ENCODE peak calls at places on chromosomes 5 and 9, in nine cellular contexts. Y, R, X, P, I, L, K, V and G are unnamed samples.

GRCh38 chr9:134296301-134297081 is 29.8 kb upstream of the RXRA start:
- DNase-seq in Y (no peak), R (no peak), X (no peak), P (no peak), I (peak), L (no peak), K (no peak), V (no peak), G (no peak)

GRCh38 chr9:98572054-98572627 is 136.6 kb downstream of the GABBR2 start:
- DNase-seq in Y (no peak), R (peak), X (no peak), P (no peak), I (no peak), L (peak), K (no peak), V (no peak), G (no peak)

GRCh38 chr5:140130949-140131733 is 5.4 kb downstream of the IGIP start:
- DNase-seq in Y (no peak), R (no peak), X (no peak), P (no peak), I (no peak), L (no peak), K (no peak), V (no peak), G (no peak)

GRCh38 chr5:137753986-137754235 is 252 bp downstream of the HNRNPA0 start:
- DNase-seq in Y (no peak), R (no peak), X (no peak), P (no peak), I (no peak), L (no peak), K (no peak), V (no peak), G (no peak)

GRCh38 chr5:142032747-142033631 is 20.2 kb upstream of the GNPDA1 start:
- DNase-seq in Y (no peak), R (no peak), X (no peak), P (peak), I (no peak), L (peak), K (no peak), V (no peak), G (no peak)

GRCh38 chr5:80140496-80140895 is 105.3 kb downstream of the THBS4 start:
- DNase-seq in Y (peak), R (no peak), X (no peak), P (no peak), I (no peak), L (peak), K (no peak), V (no peak), G (no peak)

GRCh38 chr9:114681594-114682332 is at the start of gene TEX48:
- DNase-seq in Y (no peak), R (peak), X (peak), P (peak), I (no peak), L (peak), K (peak), V (peak), G (peak)

GRCh38 chr9:136564379-136564988 is 18.6 kb upstream of the NOTCH1 start:
- DNase-seq in Y (no peak), R (peak), X (no peak), P (no peak), I (no peak), L (peak), K (peak), V (no peak), G (peak)

GRCh38 chr5:40518511-40518917 is 161.2 kb upstream of the PTGER4 start:
- DNase-seq in Y (no peak), R (peak), X (no peak), P (no peak), I (no peak), L (no peak), K (no peak), V (no peak), G (no peak)

GRCh38 chr5:14773588-14773987 is 98.0 kb downstream of the ANKH start:
- DNase-seq in Y (no peak), R (no peak), X (no peak), P (peak), I (no peak), L (no peak), K (no peak), V (no peak), G (no peak)

GRCh38 chr9:131292937-131293336 is 3.4 kb downstream of the PLPP7 start:
- DNase-seq in Y (no peak), R (no peak), X (no peak), P (no peak), I (no peak), L (no peak), K (no peak), V (no peak), G (no peak)

GRCh38 chr9:133119039-133119438 is 2.0 kb downstream of the RALGDS start:
- DNase-seq in Y (no peak), R (no peak), X (no peak), P (no peak), I (no peak), L (no peak), K (peak), V (no peak), G (no peak)

GRCh38 chr9:75086443-75087278 is 1.3 kb downstream of the NMRK1 start:
- DNase-seq in Y (no peak), R (no peak), X (no peak), P (no peak), I (no peak), L (no peak), K (peak), V (no peak), G (peak)

GRCh38 chr9:131817627-131818026 is 77.8 kb upstream of the RAPGEF1 start:
- DNase-seq in Y (no peak), R (no peak), X (no peak), P (peak), I (no peak), L (no peak), K (no peak), V (no peak), G (no peak)

GRCh38 chr9:77421506-77422265 is 226.4 kb downstream of the GNA14 start:
- DNase-seq in Y (no peak), R (no peak), X (no peak), P (no peak), I (no peak), L (no peak), K (peak), V (no peak), G (no peak)

GRCh38 chr5:73160239-73160671 is 12.7 kb upstream of the TMEM174 start:
- DNase-seq in Y (no peak), R (no peak), X (no peak), P (no peak), I (no peak), L (no peak), K (no peak), V (no peak), G (no peak)

GRCh38 chr9:106693546-106693945 is 169.4 kb upstream of the ZNF462 start:
- DNase-seq in Y (no peak), R (no peak), X (no peak), P (no peak), I (no peak), L (no peak), K (no peak), V (no peak), G (no peak)

GRCh38 chr9:72203205-72203803 is 54.1 kb downstream of the GDA start:
- DNase-seq in Y (no peak), R (peak), X (no peak), P (peak), I (no peak), L (peak), K (peak), V (no peak), G (peak)

GRCh38 chr5:67983251-67983941 is 232.2 kb upstream of the PIK3R1 start:
- DNase-seq in Y (no peak), R (peak), X (no peak), P (no peak), I (no peak), L (no peak), K (peak), V (no peak), G (peak)

GRCh38 chr9:136251264-136252115 is 5.9 kb upstream of the QSOX2 start:
- DNase-seq in Y (no peak), R (no peak), X (no peak), P (no peak), I (no peak), L (no peak), K (no peak), V (no peak), G (no peak)

GRCh38 chr9:82930116-82930515 is 132.8 kb downstream of the RASEF start:
- DNase-seq in Y (no peak), R (no peak), X (no peak), P (peak), I (no peak), L (no peak), K (no peak), V (no peak), G (no peak)

GRCh38 chr9:98010450-98010849 is 27.3 kb downstream of the ANP32B start:
- DNase-seq in Y (no peak), R (peak), X (no peak), P (no peak), I (no peak), L (peak), K (peak), V (no peak), G (peak)

GRCh38 chr9:101094686-101095085 is 66.2 kb downstream of the PLPPR1 start:
- DNase-seq in Y (no peak), R (no peak), X (no peak), P (no peak), I (no peak), L (no peak), K (no peak), V (no peak), G (no peak)

GRCh38 chr9:131868766-131869165 is 128.9 kb upstream of the RAPGEF1 start:
- DNase-seq in Y (no peak), R (no peak), X (no peak), P (peak), I (peak), L (no peak), K (no peak), V (no peak), G (no peak)

GRCh38 chr5:107671742-107672211 is 1.0 kb upstream of the EFNA5 start:
- DNase-seq in Y (no peak), R (peak), X (no peak), P (peak), I (no peak), L (no peak), K (peak), V (no peak), G (peak)

GRCh38 chr9:257957-258356 is 43.3 kb downstream of the DOCK8 start:
- DNase-seq in Y (no peak), R (no peak), X (no peak), P (no peak), I (no peak), L (no peak), K (no peak), V (no peak), G (no peak)

GRCh38 chr9:128116104-128117083 is 11.1 kb downstream of the PTGES2 start:
- DNase-seq in Y (no peak), R (no peak), X (no peak), P (no peak), I (peak), L (peak), K (no peak), V (no peak), G (no peak)

GRCh38 chr5:10630126-10630525 is 66.3 kb downstream of the ANKRD33B start:
- DNase-seq in Y (no peak), R (no peak), X (no peak), P (no peak), I (no peak), L (no peak), K (no peak), V (no peak), G (no peak)

GRCh38 chr5:31750215-31750614 is 111.3 kb downstream of the PDZD2 start:
- DNase-seq in Y (no peak), R (no peak), X (no peak), P (no peak), I (no peak), L (no peak), K (no peak), V (no peak), G (no peak)

GRCh38 chr9:6689893-6690634 is 44.5 kb upstream of the GLDC start:
- DNase-seq in Y (no peak), R (no peak), X (no peak), P (no peak), I (no peak), L (no peak), K (no peak), V (no peak), G (no peak)

GRCh38 chr5:170114271-170114670 is 8.6 kb downstream of the FOXI1 start:
- DNase-seq in Y (peak), R (no peak), X (no peak), P (no peak), I (no peak), L (no peak), K (no peak), V (no peak), G (no peak)

GRCh38 chr5:38576442-38576841 is 20.0 kb upstream of the LIFR start:
- DNase-seq in Y (no peak), R (no peak), X (no peak), P (peak), I (no peak), L (no peak), K (no peak), V (no peak), G (no peak)

GRCh38 chr5:73170522-73170921 is 2.5 kb upstream of the TMEM174 start:
- DNase-seq in Y (no peak), R (no peak), X (no peak), P (no peak), I (no peak), L (peak), K (peak), V (no peak), G (peak)

GRCh38 chr5:135398160-135398854 is 724 bp downstream of the MACROH2A1 start:
- DNase-seq in Y (no peak), R (peak), X (no peak), P (peak), I (peak), L (peak), K (peak), V (no peak), G (peak)

GRCh38 chr9:110114888-110115259 is 93.1 kb downstream of the C9orf152 start:
- DNase-seq in Y (no peak), R (no peak), X (no peak), P (no peak), I (no peak), L (peak), K (peak), V (no peak), G (peak)

GRCh38 chr5:20959347-20959746 is 971.3 kb upstream of the CDH18 start:
- DNase-seq in Y (no peak), R (no peak), X (no peak), P (no peak), I (no peak), L (no peak), K (no peak), V (no peak), G (no peak)

GRCh38 chr9:2622361-2623045 is 916 bp downstream of the VLDLR start:
- DNase-seq in Y (peak), R (peak), X (peak), P (no peak), I (peak), L (no peak), K (peak), V (no peak), G (peak)

GRCh38 chr9:134378901-134379338 is 52.7 kb downstream of the RXRA start:
- DNase-seq in Y (no peak), R (peak), X (no peak), P (peak), I (no peak), L (no peak), K (peak), V (no peak), G (peak)